ENCODE peak calls at places on chromosome 22, in five cellular contexts. V is K562, I is H1, M is HepG2, P is GM12878. A is an unnamed sample.

GRCh38 chr22:16917144-16918003 is 90.6 kb downstream of the GAB4 start:
- DNase-seq in V (peak; percentile 77), I (peak; percentile 89), M (peak; percentile 57), P (peak; percentile 12), A (peak; percentile 63)

GRCh38 chr22:24937114-24937513 is 9.4 kb downstream of the LHFPL7 start:
- DNase-seq in V (no peak), I (no peak), M (peak; percentile 24), P (no peak), A (peak; percentile 23)

GRCh38 chr22:20114506-20115475 is 1.1 kb upstream of the RANBP1 start:
- DNase-seq in V (no peak), I (no peak), M (no peak), P (no peak), A (no peak)

GRCh38 chr22:42277988-42278776 is 7.7 kb upstream of the TCF20 start:
- DNase-seq in V (no peak), I (no peak), M (no peak), P (no peak), A (no peak)

GRCh38 chr22:45006101-45006872 is 3.5 kb downstream of the PHF21B start:
- DNase-seq in V (no peak), I (no peak), M (no peak), P (no peak), A (no peak)

GRCh38 chr22:46614070-46614931 is 5.9 kb upstream of the GRAMD4 start:
- DNase-seq in V (no peak), I (no peak), M (no peak), P (peak; percentile 70), A (no peak)

GRCh38 chr22:25930710-25931353 is 188.8 kb downstream of the MYO18B start:
- DNase-seq in V (no peak), I (no peak), M (no peak), P (no peak), A (no peak)

GRCh38 chr22:32313532-32313931 is 44.1 kb upstream of the RFPL3 start:
- DNase-seq in V (no peak), I (peak; percentile 11), M (no peak), P (no peak), A (no peak)

GRCh38 chr22:29581799-29582198 is 886 bp upstream of the NIPSNAP1 start:
- DNase-seq in V (no peak), I (no peak), M (no peak), P (no peak), A (no peak)

GRCh38 chr22:21628386-21629261 is 1.2 kb downstream of the YDJC start:
- DNase-seq in V (peak; percentile 99), I (no peak), M (no peak), P (no peak), A (no peak)

GRCh38 chr22:23835773-23836144 is 3.0 kb downstream of the DERL3 start:
- DNase-seq in V (no peak), I (no peak), M (no peak), P (no peak), A (no peak)

GRCh38 chr22:37544955-37545702 is 15.2 kb upstream of the CDC42EP1 start:
- DNase-seq in V (peak; percentile 36), I (peak; percentile 95), M (peak; percentile 81), P (no peak), A (peak; percentile 92)

GRCh38 chr22:29503811-29504372 is 23.9 kb downstream of the NEFH start:
- DNase-seq in V (no peak), I (no peak), M (no peak), P (no peak), A (no peak)

GRCh38 chr22:24076091-24076867 is 65.2 kb downstream of the CABIN1 start:
- DNase-seq in V (no peak), I (no peak), M (no peak), P (no peak), A (no peak)

GRCh38 chr22:46006379-46007002 is 29.5 kb upstream of the WNT7B start:
- DNase-seq in V (peak; percentile 83), I (peak; percentile 98), M (peak; percentile 79), P (no peak), A (peak; percentile 92)

GRCh38 chr22:25566812-25567211 is 2.3 kb downstream of the GRK3 start:
- DNase-seq in V (no peak), I (no peak), M (no peak), P (no peak), A (no peak)

GRCh38 chr22:47135338-47135737 is 372.9 kb downstream of the TBC1D22A start:
- DNase-seq in V (no peak), I (no peak), M (no peak), P (no peak), A (no peak)

GRCh38 chr22:24578355-24579241 is 14.3 kb downstream of the LRRC75B start:
- DNase-seq in V (no peak), I (no peak), M (peak; percentile 98), P (no peak), A (no peak)

GRCh38 chr22:33706100-33706499 is 214.2 kb downstream of the LARGE1 start:
- DNase-seq in V (no peak), I (no peak), M (no peak), P (no peak), A (peak; percentile 19)

GRCh38 chr22:32880906-32881596 is 79.5 kb downstream of the TIMP3 start:
- DNase-seq in V (peak; percentile 79), I (no peak), M (no peak), P (no peak), A (no peak)

GRCh38 chr22:24482998-24483397 is 12.1 kb upstream of the UPB1 start:
- DNase-seq in V (no peak), I (no peak), M (no peak), P (no peak), A (no peak)

GRCh38 chr22:42169055-42169469 is 38.5 kb upstream of the CYP2D6 start:
- DNase-seq in V (peak; percentile 80), I (peak; percentile 90), M (peak; percentile 71), P (peak; percentile 51), A (peak; percentile 90)

GRCh38 chr22:29690481-29690880 is 29.3 kb upstream of the CABP7 start:
- DNase-seq in V (no peak), I (no peak), M (no peak), P (no peak), A (no peak)

GRCh38 chr22:26027341-26027740 is 141.9 kb upstream of the SEZ6L start:
- DNase-seq in V (no peak), I (no peak), M (no peak), P (no peak), A (no peak)

GRCh38 chr22:27129266-27129665 is 471.9 kb downstream of the MIAT start:
- DNase-seq in V (no peak), I (no peak), M (no peak), P (no peak), A (no peak)

GRCh38 chr22:26835929-26836528 is 178.6 kb downstream of the MIAT start:
- DNase-seq in V (peak; percentile 65), I (peak; percentile 94), M (peak; percentile 26), P (no peak), A (peak; percentile 90)

GRCh38 chr22:33049125-33049729 is 9.0 kb downstream of the SYN3 start:
- DNase-seq in V (peak; percentile 66), I (peak; percentile 83), M (peak; percentile 62), P (peak; percentile 5), A (peak; percentile 83)

GRCh38 chr22:45218974-45219373 is 21.7 kb downstream of the KIAA0930 start:
- DNase-seq in V (no peak), I (no peak), M (no peak), P (peak; percentile 20), A (no peak)

DNA sequence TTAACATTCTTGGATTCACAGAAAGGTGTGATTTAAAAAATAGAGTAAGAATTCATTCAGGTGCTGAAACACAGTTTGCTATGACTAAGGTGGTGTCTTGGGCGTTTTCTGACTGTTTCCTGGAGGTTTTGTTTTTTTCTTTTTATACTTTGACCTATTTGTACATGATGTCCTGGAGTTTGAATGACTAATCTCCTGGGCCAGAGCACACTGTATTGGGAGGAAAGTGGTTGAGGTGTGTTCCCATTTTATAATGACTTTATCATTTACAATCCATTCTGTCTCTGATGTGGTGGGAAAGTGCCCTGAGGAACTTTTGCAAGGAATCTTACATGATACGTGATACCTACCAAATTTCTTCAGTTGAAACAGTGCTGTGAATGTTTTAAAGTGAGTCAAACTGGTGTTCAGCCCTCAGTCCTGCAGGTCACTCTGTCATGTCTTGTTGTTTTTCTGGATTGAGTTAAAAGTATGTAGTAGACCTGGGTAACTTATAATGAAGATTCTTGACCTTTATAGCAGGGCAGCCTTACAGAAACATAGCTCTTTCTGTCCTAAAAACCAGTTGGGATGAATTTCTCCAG is 80.8 kb downstream of the TNRC6B start:
- DNase-seq in V (no peak), I (no peak), M (no peak), P (no peak), A (no peak)
- TF ChIP-seq ATF2 in V (no peak), I (no peak), M (no peak), P (no peak), A (no peak)

DNA sequence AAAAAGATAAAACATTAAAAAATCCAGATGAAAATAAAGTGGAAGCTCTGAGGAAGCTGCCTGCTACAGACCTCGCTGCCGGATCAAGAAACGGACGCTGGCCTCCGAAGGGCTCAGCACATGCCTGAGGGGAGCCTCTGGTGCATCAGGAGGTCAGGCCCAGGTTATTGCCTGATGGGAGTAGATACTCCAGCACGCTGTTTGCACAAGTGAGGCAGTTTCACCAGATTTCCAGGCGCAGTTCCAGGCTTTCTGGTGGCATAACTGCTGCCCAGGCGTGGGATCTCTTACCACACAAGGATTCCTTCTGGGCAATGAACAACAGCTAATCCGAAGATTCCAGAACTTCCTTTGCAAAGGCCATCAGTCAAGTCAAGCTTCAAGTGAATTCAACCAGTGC is 154.2 kb downstream of the MPPED1 start:
- DNase-seq in V (no peak), I (no peak), M (no peak), P (no peak), A (no peak)
- TF ChIP-seq ATF2 in V (no peak), I (no peak), M (no peak), P (no peak), A (no peak)

GRCh38 chr22:28181332-28181731 is 262.3 kb upstream of the PITPNB start:
- DNase-seq in V (no peak), I (no peak), M (no peak), P (no peak), A (no peak)
- TF ChIP-seq ATF2 in V (no peak), I (no peak), M (no peak), P (no peak), A (no peak)

GRCh38 chr22:49270595-49271368 is 556.9 kb downstream of the BRD1 start:
- DNase-seq in V (no peak), I (no peak), M (no peak), P (no peak), A (no peak)
- TF ChIP-seq ATF2 in V (no peak), I (no peak), M (no peak), P (no peak), A (no peak)

DNA sequence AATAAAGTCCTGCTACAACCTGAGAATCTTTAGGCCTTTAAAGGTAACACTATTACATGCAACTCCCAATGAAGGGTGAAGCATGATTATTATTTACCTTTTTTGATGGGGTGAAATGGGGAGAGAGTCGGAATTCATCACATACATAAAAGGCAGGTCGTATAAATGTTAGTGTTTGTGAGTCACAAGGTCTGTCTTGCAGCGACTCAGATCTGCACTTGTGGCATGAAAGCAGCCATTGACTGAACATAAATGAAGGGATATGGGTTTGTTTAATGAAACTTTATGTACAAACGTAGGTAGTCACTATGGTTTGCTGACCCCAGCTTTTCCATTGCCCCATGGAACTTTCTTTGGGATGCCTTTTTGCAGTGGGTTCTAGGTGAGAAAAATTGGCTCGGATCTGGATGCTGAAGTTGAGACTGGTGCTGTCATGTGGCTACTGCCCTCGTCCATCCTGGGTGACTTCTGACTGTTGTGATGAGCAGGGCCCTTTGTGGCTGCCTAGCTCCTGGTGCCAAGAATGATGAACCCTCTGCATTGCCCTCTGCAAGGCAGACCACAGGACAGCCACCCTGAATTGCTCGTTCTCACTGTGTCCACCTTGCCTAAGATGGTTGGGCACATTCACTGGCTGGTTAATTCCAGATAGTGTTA is 11.2 kb downstream of the GGTLC2 start:
- DNase-seq in V (no peak), I (no peak), M (no peak), P (no peak), A (no peak)
- TF ChIP-seq ATF2 in V (no peak), I (no peak), M (no peak), P (no peak), A (no peak)

A was measured in WTC11.